ENCODE peak calls at places on chromosomes 4 and X, in five cellular contexts. One of them, this sample, is unnamed.

GRCh38 chr4:93731448-93731847 is 97.1 kb upstream of the ATOH1 start:
- DNase-seq in neuronal stem cell: no peak
- DNase-seq in H1: no peak
- DNase-seq in IMR-90: peak; percentile 9
- DNase-seq in mesendoderm: peak; percentile 78
- DNase-seq in this sample: no peak

GRCh38 chrX:140034916-140035315 is 69.6 kb upstream of the CXorf66 start:
- DNase-seq in neuronal stem cell: no peak
- DNase-seq in H1: no peak
- DNase-seq in IMR-90: no peak
- DNase-seq in mesendoderm: peak; percentile 8
- DNase-seq in this sample: no peak

GRCh38 chrX:38009641-38010040 is 3.3 kb downstream of the SYTL5 start:
- DNase-seq in neuronal stem cell: no peak
- DNase-seq in H1: no peak
- DNase-seq in IMR-90: no peak
- DNase-seq in mesendoderm: no peak
- DNase-seq in this sample: no peak

GRCh38 chr4:125125256-125125655 is 189.5 kb upstream of the FAT4 start:
- DNase-seq in neuronal stem cell: peak; percentile 11
- DNase-seq in H1: no peak
- DNase-seq in IMR-90: no peak
- DNase-seq in mesendoderm: no peak
- DNase-seq in this sample: no peak

GRCh38 chr4:104728380-104729122 is 233.9 kb upstream of the CXXC4 start:
- DNase-seq in neuronal stem cell: no peak
- DNase-seq in H1: no peak
- DNase-seq in IMR-90: peak; percentile 83
- DNase-seq in mesendoderm: no peak
- DNase-seq in this sample: no peak

GRCh38 chr4:101104264-101105052 is 242.9 kb downstream of the PPP3CA start:
- DNase-seq in neuronal stem cell: no peak
- DNase-seq in H1: no peak
- DNase-seq in IMR-90: peak; percentile 18
- DNase-seq in mesendoderm: no peak
- DNase-seq in this sample: no peak

GRCh38 chrX:149152941-149153340 is 352.2 kb downstream of the IDS start:
- DNase-seq in neuronal stem cell: no peak
- DNase-seq in H1: no peak
- DNase-seq in IMR-90: no peak
- DNase-seq in mesendoderm: no peak
- DNase-seq in this sample: no peak

GRCh38 chr4:108360857-108361820 is 192.4 kb upstream of the LEF1 start:
- DNase-seq in neuronal stem cell: no peak
- DNase-seq in H1: peak; percentile 15
- DNase-seq in IMR-90: peak; percentile 60
- DNase-seq in mesendoderm: peak; percentile 95
- DNase-seq in this sample: peak; percentile 47

GRCh38 chrX:47854474-47854873 is 17.8 kb downstream of the ZNF81 start:
- DNase-seq in neuronal stem cell: no peak
- DNase-seq in H1: no peak
- DNase-seq in IMR-90: peak; percentile 13
- DNase-seq in mesendoderm: peak; percentile 29
- DNase-seq in this sample: peak; percentile 34

GRCh38 chrX:141924293-141924692 is 20.6 kb downstream of the MAGEC1 start:
- DNase-seq in neuronal stem cell: no peak
- DNase-seq in H1: no peak
- DNase-seq in IMR-90: peak; percentile 3
- DNase-seq in mesendoderm: no peak
- DNase-seq in this sample: no peak

GRCh38 chrX:134836497-134836968 is 154.3 kb upstream of the SMIM10 start:
- DNase-seq in neuronal stem cell: no peak
- DNase-seq in H1: no peak
- DNase-seq in IMR-90: peak; percentile 45
- DNase-seq in mesendoderm: no peak
- DNase-seq in this sample: no peak

GRCh38 chrX:46686003-46686645 is 72.8 kb downstream of the SLC9A7 start:
- DNase-seq in neuronal stem cell: peak; percentile 32
- DNase-seq in H1: no peak
- DNase-seq in IMR-90: peak; percentile 41
- DNase-seq in mesendoderm: peak; percentile 38
- DNase-seq in this sample: peak; percentile 32

GRCh38 chrX:40170830-40171512 is 73.2 kb upstream of the BCOR start:
- DNase-seq in neuronal stem cell: no peak
- DNase-seq in H1: no peak
- DNase-seq in IMR-90: no peak
- DNase-seq in mesendoderm: peak; percentile 54
- DNase-seq in this sample: peak; percentile 54

GRCh38 chr4:74109894-74110605 is 11.1 kb upstream of the CXCL2 start:
- DNase-seq in neuronal stem cell: no peak
- DNase-seq in H1: no peak
- DNase-seq in IMR-90: peak; percentile 93
- DNase-seq in mesendoderm: no peak
- DNase-seq in this sample: no peak

GRCh38 chrX:51956441-51956840 is 63.0 kb downstream of the MAGED1 start:
- DNase-seq in neuronal stem cell: no peak
- DNase-seq in H1: no peak
- DNase-seq in IMR-90: no peak
- DNase-seq in mesendoderm: no peak
- DNase-seq in this sample: no peak

GRCh38 chrX:13374364-13374763 is 54.5 kb upstream of the ATXN3L start:
- DNase-seq in neuronal stem cell: no peak
- DNase-seq in H1: no peak
- DNase-seq in IMR-90: no peak
- DNase-seq in mesendoderm: no peak
- DNase-seq in this sample: no peak

GRCh38 chrX:155113097-155113496 is 41.8 kb downstream of the BRCC3 start:
- DNase-seq in neuronal stem cell: no peak
- DNase-seq in H1: no peak
- DNase-seq in IMR-90: no peak
- DNase-seq in mesendoderm: no peak
- DNase-seq in this sample: no peak

GRCh38 chrX:55450259-55450658 is 1.7 kb upstream of the MAGEH1 start:
- DNase-seq in neuronal stem cell: no peak
- DNase-seq in H1: no peak
- DNase-seq in IMR-90: peak; percentile 12
- DNase-seq in mesendoderm: peak; percentile 10
- DNase-seq in this sample: no peak

GRCh38 chrX:108322243-108322642 is 116.0 kb downstream of the COL4A6 start:
- DNase-seq in neuronal stem cell: no peak
- DNase-seq in H1: no peak
- DNase-seq in IMR-90: no peak
- DNase-seq in mesendoderm: no peak
- DNase-seq in this sample: no peak

GRCh38 chr4:81758865-81759264 is 287.2 kb upstream of the RASGEF1B start:
- DNase-seq in neuronal stem cell: no peak
- DNase-seq in H1: no peak
- DNase-seq in IMR-90: no peak
- DNase-seq in mesendoderm: no peak
- DNase-seq in this sample: no peak

GRCh38 chr4:140756292-140757219 is at the start of gene TBC1D9:
- DNase-seq in neuronal stem cell: peak; percentile 92
- DNase-seq in H1: peak; percentile 91
- DNase-seq in IMR-90: peak; percentile 55
- DNase-seq in mesendoderm: peak; percentile 100
- DNase-seq in this sample: peak; percentile 95

GRCh38 chr4:41443340-41444079 is 94.4 kb upstream of the LIMCH1 start:
- DNase-seq in neuronal stem cell: no peak
- DNase-seq in H1: no peak
- DNase-seq in IMR-90: no peak
- DNase-seq in mesendoderm: no peak
- DNase-seq in this sample: no peak

GRCh38 chr4:54717694-54718093 is 59.9 kb downstream of the KIT start:
- DNase-seq in neuronal stem cell: no peak
- DNase-seq in H1: no peak
- DNase-seq in IMR-90: no peak
- DNase-seq in mesendoderm: no peak
- DNase-seq in this sample: no peak

GRCh38 chr4:56821394-56822263 is at the start of gene SPINK2:
- DNase-seq in neuronal stem cell: peak; percentile 42
- DNase-seq in H1: peak; percentile 56
- DNase-seq in IMR-90: no peak
- DNase-seq in mesendoderm: peak; percentile 88
- DNase-seq in this sample: peak; percentile 95

DNA sequence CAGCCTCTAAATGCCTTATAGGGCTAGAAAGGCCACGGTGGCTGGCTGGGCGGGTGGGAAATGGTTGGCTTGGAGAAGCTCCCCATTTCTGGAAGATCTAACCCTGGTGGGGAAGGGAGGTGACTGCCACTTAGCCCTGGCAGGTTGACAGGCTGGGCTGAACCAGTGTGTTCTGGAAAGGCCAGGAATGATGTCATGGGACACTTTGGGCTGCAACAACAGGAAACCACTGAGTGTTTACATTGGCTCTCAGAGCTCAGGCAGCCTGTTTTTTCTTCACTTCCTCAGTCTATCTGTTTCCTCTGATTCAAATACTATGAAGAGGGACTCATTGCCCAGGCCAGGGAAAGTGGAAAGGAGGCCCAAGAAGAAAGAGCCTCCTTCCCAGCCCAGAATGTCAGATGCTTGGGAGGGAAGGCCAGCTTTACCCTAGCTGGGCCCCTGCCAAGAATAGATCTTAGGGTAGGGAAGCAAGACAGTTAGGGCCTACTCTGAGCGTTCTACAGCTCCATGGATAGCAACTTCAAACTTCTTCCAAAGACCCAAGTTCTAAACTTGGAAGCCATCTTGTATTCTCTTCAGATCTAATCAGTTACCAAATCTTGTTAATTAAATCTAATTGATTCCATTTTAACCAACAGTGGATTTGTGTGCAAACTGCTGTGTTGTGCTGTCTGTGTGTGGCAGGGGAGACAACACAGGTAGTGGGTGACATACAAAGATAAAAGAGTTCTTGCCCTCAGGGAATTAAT is 65.7 kb upstream of the MSN start:
- DNase-seq in neuronal stem cell: no peak
- DNase-seq in H1: no peak
- DNase-seq in IMR-90: peak; percentile 88
- DNase-seq in mesendoderm: peak; percentile 33
- DNase-seq in this sample: no peak
- H3K4ac ChIP-seq in neuronal stem cell: no peak overlapping the region
- H3K4ac ChIP-seq in H1: no peak overlapping the region
- H3K4ac ChIP-seq in IMR-90: peak overlapping the region; percentile 96
- H3K4ac ChIP-seq in mesendoderm: no peak overlapping the region
- H3K4ac ChIP-seq in this sample: no peak overlapping the region

GRCh38 chr4:71009796-71010588 is 16.5 kb downstream of the DCK start:
- DNase-seq in neuronal stem cell: no peak
- DNase-seq in H1: no peak
- DNase-seq in IMR-90: peak; percentile 56
- DNase-seq in mesendoderm: peak; percentile 53
- DNase-seq in this sample: no peak
- H3K4ac ChIP-seq in neuronal stem cell: no peak overlapping the region
- H3K4ac ChIP-seq in H1: no peak overlapping the region
- H3K4ac ChIP-seq in IMR-90: no peak overlapping the region
- H3K4ac ChIP-seq in mesendoderm: no peak overlapping the region
- H3K4ac ChIP-seq in this sample: no peak overlapping the region

DNA sequence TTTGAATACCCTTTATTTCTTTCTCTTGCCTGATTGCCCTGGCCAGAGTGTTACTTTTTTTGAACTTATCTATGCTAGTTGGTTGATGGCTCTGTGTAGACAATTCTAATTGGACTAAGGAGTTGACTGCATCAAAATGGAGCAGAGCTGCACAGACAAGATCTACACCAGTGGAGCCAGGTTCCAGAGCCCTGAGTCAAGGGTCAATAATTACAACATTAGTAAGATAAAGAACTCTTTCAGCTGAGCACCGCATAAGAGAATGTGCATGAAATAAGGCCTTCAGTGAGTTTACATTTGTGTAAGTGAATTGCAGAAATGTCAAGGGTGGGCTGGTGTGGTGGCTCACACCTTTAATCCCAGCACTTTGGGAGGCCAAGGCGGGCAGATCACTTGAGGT is 599.7 kb upstream of the TENM3 start:
- DNase-seq in neuronal stem cell: no peak
- DNase-seq in H1: no peak
- DNase-seq in IMR-90: peak; percentile 9
- DNase-seq in mesendoderm: no peak
- DNase-seq in this sample: no peak
- H3K4ac ChIP-seq in neuronal stem cell: no peak overlapping the region
- H3K4ac ChIP-seq in H1: no peak overlapping the region
- H3K4ac ChIP-seq in IMR-90: no peak overlapping the region
- H3K4ac ChIP-seq in mesendoderm: no peak overlapping the region
- H3K4ac ChIP-seq in this sample: no peak overlapping the region

GRCh38 chr4:76952071-76952470 is 2.5 kb downstream of the SEPTIN11 start:
- DNase-seq in neuronal stem cell: no peak
- DNase-seq in H1: no peak
- DNase-seq in IMR-90: no peak
- DNase-seq in mesendoderm: no peak
- DNase-seq in this sample: no peak
- H3K4ac ChIP-seq in neuronal stem cell: no peak overlapping the region
- H3K4ac ChIP-seq in H1: no peak overlapping the region
- H3K4ac ChIP-seq in IMR-90: no peak overlapping the region
- H3K4ac ChIP-seq in mesendoderm: no peak overlapping the region
- H3K4ac ChIP-seq in this sample: no peak overlapping the region

DNA sequence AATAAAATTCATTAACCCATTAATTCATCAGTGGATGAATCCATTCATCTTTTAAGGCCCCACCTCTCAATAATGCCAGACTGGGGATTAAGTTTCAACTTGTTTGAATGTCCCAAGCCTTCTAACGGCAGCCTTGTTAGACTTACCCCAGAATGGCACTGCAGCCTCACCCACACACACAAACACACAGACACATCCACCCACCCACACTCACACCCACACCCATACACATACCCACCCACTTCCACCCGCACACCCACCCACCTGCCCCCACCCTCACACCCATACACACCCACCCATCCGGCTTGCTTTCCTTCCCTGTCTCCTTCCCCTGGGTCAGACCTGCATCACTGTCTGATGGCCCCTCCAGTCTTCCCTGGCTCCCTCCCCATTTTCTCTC is 102.6 kb downstream of the ARHGAP10 start:
- DNase-seq in neuronal stem cell: no peak
- DNase-seq in H1: no peak
- DNase-seq in IMR-90: no peak
- DNase-seq in mesendoderm: no peak
- DNase-seq in this sample: no peak
- H3K4ac ChIP-seq in neuronal stem cell: no peak overlapping the region
- H3K4ac ChIP-seq in H1: no peak overlapping the region
- H3K4ac ChIP-seq in IMR-90: no peak overlapping the region
- H3K4ac ChIP-seq in mesendoderm: no peak overlapping the region
- H3K4ac ChIP-seq in this sample: no peak overlapping the region